ENCODE peak calls at places on chromosomes 1 and 21, in six cellular contexts. E is MM.1S, G is GM23248, V is OCI-LY7, Y is SK-N-SH, F is HCT116. P is an unnamed sample.

GRCh38 chr1:89274431-89274857 is 1.8 kb upstream of the GBP5 start:
- DNase-seq in E (no peak), G (peak), V (no peak), Y (no peak), F (no peak), P (no peak)

GRCh38 chr1:184162266-184162665 is 110.7 kb downstream of the TSEN15 start:
- DNase-seq in E (no peak), G (no peak), V (no peak), Y (no peak), F (no peak), P (no peak)

GRCh38 chr1:116910379-116911165 is 856 bp downstream of the PTGFRN start:
- DNase-seq in E (no peak), G (peak), V (no peak), Y (peak), F (no peak), P (peak)

GRCh38 chr21:15071012-15071411 is 6.2 kb upstream of the NRIP1 start:
- DNase-seq in E (no peak), G (no peak), V (no peak), Y (no peak), F (no peak), P (peak)

GRCh38 chr1:109719337-109719837 is 7.3 kb downstream of the GSTM5 start:
- DNase-seq in E (peak), G (peak), V (no peak), Y (no peak), F (no peak), P (no peak)

GRCh38 chr1:92995420-92996130 is 34.3 kb upstream of the DIPK1A start:
- DNase-seq in E (no peak), G (no peak), V (no peak), Y (no peak), F (no peak), P (no peak)

GRCh38 chr1:87074001-87074795 is 159.8 kb downstream of the HS2ST1 start:
- DNase-seq in E (no peak), G (peak), V (no peak), Y (no peak), F (no peak), P (no peak)

GRCh38 chr1:1205769-1206375 is 520 bp downstream of the TNFRSF18 start:
- DNase-seq in E (no peak), G (no peak), V (no peak), Y (peak), F (no peak), P (no peak)

DNA sequence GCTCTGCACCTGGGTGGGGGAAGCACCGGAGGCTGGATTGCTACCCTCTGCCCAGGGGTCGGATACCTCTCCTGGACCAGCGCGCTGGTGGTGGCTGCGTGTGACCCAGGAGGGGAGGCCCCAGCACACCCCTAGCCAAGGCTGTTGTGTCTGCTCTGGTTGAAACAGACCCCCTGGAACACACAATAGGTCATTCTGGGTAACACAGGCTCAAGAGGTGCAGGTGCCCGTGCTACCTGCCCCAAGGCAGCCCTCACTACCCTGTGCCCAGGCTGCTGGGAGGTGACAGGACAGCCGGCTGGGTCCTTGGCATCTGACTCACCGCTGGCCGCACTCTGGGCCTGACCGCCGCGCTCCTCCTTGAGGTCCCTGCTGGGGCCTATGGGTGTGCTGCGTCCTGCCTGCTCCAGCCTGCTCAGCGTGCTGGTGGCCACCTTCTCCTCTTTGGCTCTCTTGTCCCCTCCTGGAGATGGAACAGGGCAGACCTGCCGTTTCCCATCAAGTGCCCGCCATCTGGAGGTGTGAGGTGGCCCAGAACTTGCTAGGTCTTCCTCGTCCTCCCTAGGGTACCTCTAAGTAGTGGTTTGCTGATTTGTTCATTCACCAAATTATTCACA is 30.0 kb downstream of the ZBTB17 start:
- DNase-seq in E (no peak), G (no peak), V (no peak), Y (no peak), F (no peak), P (no peak)
- TF ChIP-seq EZH2phosphoT487 in E (no peak), G (no peak), V (no peak), Y (no peak), F (no peak), P (no peak)

DNA sequence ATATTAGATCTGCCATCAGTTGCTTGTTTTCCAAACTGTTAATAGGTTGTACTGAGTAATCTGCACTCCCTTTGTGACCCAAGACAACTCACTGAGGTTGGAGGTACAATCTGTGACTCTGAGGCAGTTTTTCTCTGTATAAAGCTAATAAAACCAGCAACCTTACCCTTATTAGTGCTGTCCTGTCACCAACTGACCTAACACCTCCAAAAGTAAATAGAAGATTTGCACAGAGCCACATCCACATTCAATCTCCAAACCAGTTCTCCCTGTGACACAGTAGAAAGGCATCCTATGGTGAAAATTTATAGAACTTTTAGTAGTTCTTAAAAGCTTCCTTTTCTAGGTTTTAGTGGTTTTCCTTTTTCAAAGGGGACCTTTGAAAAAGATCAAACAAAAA is 140.4 kb upstream of the ADGRL2 start:
- DNase-seq in E (no peak), G (peak), V (no peak), Y (no peak), F (no peak), P (no peak)
- TF ChIP-seq EZH2phosphoT487 in E (no peak), G (peak), V (no peak), Y (no peak), F (no peak), P (no peak)

GRCh38 chr1:53128401-53128800 is 14.0 kb downstream of the SLC1A7 start:
- DNase-seq in E (no peak), G (no peak), V (no peak), Y (no peak), F (no peak), P (no peak)

GRCh38 chr1:53125623-53126360 is 16.6 kb downstream of the SLC1A7 start:
- DNase-seq in E (no peak), G (no peak), V (no peak), Y (no peak), F (no peak), P (no peak)

GRCh38 chr1:53125122-53125521 is 17.3 kb downstream of the SLC1A7 start:
- DNase-seq in E (no peak), G (no peak), V (no peak), Y (no peak), F (no peak), P (no peak)

GRCh38 chr1:53127546-53127945 is 14.9 kb downstream of the SLC1A7 start:
- DNase-seq in E (no peak), G (peak), V (no peak), Y (no peak), F (no peak), P (no peak)

DNA sequence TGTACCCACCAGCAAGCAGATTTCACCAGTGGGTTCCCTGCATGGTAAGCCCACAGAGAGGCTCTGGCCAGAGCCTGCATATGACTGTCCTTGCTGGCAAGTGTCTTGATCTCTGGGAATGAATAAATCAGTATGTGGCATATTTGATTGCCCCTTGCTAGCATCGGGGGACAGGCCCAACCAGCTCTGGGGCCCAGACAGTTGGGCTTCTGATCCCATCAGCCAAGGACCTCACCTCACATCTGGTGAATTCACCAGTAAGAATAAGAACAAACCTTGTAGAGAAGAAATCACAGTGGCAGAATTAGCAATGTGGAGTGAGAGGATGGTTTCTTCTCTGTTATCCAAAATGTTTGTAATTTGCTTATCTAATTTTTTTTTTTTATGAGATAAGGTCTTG is 15.9 kb downstream of the SLC1A7 start:
- DNase-seq in E (no peak), G (no peak), V (no peak), Y (no peak), F (no peak), P (no peak)
- TF ChIP-seq EZH2phosphoT487 in E (no peak), G (no peak), V (no peak), Y (no peak), F (no peak), P (no peak)

DNA sequence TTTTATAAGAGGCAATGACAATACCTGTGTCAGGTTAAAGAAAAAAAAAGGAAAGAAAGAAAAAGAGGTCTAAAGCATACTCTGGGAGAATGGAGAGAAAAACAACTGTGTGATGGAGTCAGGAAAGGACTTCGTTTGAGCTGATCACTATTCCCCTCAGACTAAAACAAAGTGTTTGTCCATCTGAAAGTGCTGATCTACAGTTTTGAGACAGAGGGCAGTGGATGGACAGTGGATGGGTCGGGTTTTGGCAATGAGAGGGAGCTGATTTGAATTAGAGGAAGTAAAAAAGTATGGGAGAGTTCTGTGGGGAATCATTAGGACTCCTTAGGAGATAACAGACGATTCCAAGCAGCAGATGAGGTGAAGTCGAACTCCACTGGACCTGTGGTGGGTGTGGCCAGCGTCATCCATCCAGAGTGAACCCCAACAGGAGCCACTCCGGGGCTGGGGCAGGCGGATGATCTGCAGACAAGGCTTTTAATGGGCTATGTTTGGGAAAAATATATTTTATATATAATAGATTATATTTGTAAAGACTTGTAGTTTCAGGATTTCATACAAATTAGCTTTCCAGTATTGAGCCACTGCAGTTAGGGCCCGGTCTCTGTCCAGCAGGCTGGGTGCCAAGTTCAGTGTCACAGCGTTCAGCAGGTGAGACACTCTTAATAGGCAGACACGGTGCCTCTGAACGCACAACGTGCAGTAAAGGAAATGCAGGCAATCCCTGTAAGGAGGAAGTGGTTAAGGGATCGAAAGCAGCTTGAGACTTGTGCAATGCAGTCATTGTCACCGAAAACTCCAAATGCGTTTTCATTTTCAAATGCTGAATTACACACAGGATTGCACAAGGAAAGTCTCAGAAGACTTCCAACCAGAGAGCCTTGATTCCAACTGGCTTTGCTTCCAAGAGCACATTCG is 62.1 kb downstream of the PTGS2 start:
- DNase-seq in E (peak), G (peak), V (peak), Y (no peak), F (no peak), P (peak)
- TF ChIP-seq EZH2phosphoT487 in E (no peak), G (peak), V (no peak), Y (no peak), F (no peak), P (no peak)

DNA sequence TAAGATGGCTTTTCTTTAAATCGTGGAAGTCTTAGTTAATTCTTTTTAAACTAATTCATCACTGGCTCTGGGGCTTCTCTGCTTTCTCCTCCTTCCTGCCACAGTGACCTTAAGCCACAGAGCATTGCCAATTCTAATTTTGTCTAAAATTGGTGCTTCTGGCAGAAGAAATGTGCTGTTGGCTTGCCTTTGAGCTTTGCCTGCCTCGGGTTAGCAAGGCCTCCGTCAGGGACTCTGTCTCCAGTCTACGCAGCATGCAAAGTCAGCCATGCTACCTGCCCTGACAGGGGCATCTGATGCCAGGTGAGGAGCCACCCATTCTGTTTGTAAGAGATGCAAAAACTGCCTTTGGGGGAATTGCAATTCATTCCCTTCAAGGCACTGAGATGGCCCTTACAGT is 25.2 kb downstream of the CLDN14 start:
- DNase-seq in E (no peak), G (no peak), V (no peak), Y (no peak), F (no peak), P (no peak)
- TF ChIP-seq EZH2phosphoT487 in E (no peak), G (no peak), V (no peak), Y (no peak), F (no peak), P (no peak)

DNA sequence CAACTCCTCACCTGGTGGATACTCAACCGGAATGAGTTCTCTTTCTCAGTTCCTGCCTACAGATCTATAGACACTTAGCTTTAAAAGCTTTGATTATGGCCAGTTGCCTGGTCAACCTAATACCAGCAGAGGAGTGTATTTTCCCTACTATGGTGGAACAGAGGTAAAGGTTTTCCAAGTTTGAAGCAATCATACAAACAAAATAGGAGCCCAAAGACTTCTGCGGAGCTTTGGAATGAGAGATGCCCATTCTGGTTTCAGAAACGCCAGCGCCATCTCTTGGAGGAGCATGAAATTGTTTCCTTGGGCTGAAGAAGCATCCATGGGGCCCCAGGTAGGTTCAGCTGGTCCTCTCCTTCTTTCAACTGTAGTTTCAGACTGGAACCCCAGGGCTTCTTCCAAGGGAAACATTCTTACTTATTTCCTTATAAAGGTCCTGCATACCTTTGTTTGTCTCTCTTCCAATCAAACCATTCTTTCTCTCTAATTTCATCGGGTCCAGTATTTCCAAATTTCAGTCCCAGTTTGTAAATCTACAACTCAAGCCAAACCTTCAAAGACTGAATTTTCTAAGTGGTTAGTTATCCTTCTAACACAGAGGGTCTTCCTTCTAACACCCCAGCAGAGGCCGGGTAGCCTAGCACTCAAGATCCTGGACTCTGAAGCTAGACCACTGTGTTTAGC is 95.9 kb downstream of the KCNJ15 start:
- DNase-seq in E (peak), G (peak), V (no peak), Y (peak), F (peak), P (peak)
- TF ChIP-seq EZH2phosphoT487 in E (no peak), G (no peak), V (no peak), Y (no peak), F (no peak), P (no peak)